ENCODE peak calls at places on chromosomes 16 and 17, in six cellular contexts. R, Q, A, C, V and J are unnamed samples. For H3K27me3, the result is how much of the 10 kb centered on the place peaks cover.

GRCh38 chr17:40605301-40605700 is 40.0 kb upstream of the CCR7 start:
- DNase-seq in R (no peak), Q (no peak), A (no peak), C (no peak), V (no peak), J (no peak)

GRCh38 chr16:9015489-9015888 is 51.8 kb upstream of the USP7 start:
- DNase-seq in R (no peak), Q (no peak), A (no peak), C (no peak), V (no peak), J (no peak)

GRCh38 chr16:65725156-65725845 is 603.4 kb upstream of the CDH11 start:
- DNase-seq in R (no peak), Q (no peak), A (no peak), C (no peak), V (no peak), J (no peak)

GRCh38 chr16:26070595-26071170 is 378.9 kb downstream of the HS3ST4 start:
- DNase-seq in R (no peak), Q (no peak), A (no peak), C (no peak), V (no peak), J (no peak)

GRCh38 chr16:586047-586644 is 3.7 kb upstream of the RAB40C start:
- DNase-seq in R (no peak), Q (no peak), A (no peak), C (no peak), V (no peak), J (no peak)

GRCh38 chr16:88515405-88515804 is 54.8 kb upstream of the ZC3H18 start:
- DNase-seq in R (no peak), Q (no peak), A (no peak), C (no peak), V (no peak), J (no peak)

GRCh38 chr17:11779906-11780305 is 181.6 kb downstream of the DNAH9 start:
- DNase-seq in R (peak), Q (no peak), A (no peak), C (no peak), V (no peak), J (no peak)

GRCh38 chr16:49461517-49461951 is 87.9 kb downstream of the C16orf78 start:
- DNase-seq in R (no peak), Q (no peak), A (no peak), C (no peak), V (no peak), J (no peak)

GRCh38 chr17:4806420-4806769 is 557 bp upstream of the PLD2 start:
- DNase-seq in R (no peak), Q (no peak), A (no peak), C (no peak), V (no peak), J (no peak)

GRCh38 chr16:87127061-87127765 is 190.0 kb downstream of the C16orf95 start:
- DNase-seq in R (no peak), Q (no peak), A (no peak), C (no peak), V (no peak), J (no peak)

GRCh38 chr17:38861399-38861843 is 7.9 kb upstream of the RPL23 start:
- DNase-seq in R (peak), Q (peak), A (no peak), C (no peak), V (no peak), J (no peak)

GRCh38 chr17:72594248-72594647 is 473.4 kb downstream of the SOX9 start:
- DNase-seq in R (no peak), Q (no peak), A (no peak), C (no peak), V (no peak), J (no peak)

GRCh38 chr17:44960654-44961053 is 7.4 kb downstream of the C1QL1 start:
- DNase-seq in R (no peak), Q (no peak), A (no peak), C (no peak), V (no peak), J (no peak)

GRCh38 chr17:57608369-57609124 is 136.6 kb downstream of the CCDC182 start:
- DNase-seq in R (no peak), Q (no peak), A (no peak), C (no peak), V (no peak), J (no peak)

GRCh38 chr16:3608069-3608468 is 3.3 kb downstream of the SLX4 start:
- DNase-seq in R (no peak), Q (no peak), A (no peak), C (no peak), V (no peak), J (no peak)

GRCh38 chr17:58665946-58666857 is 25.6 kb downstream of the TEX14 start:
- DNase-seq in R (peak), Q (no peak), A (no peak), C (no peak), V (no peak), J (no peak)

GRCh38 chr17:83053021-83053778 is 26.2 kb upstream of the METRNL start:
- DNase-seq in R (no peak), Q (peak), A (no peak), C (no peak), V (no peak), J (no peak)

GRCh38 chr17:8162997-8163977 is 539 bp upstream of the VAMP2 start:
- DNase-seq in R (no peak), Q (no peak), A (no peak), C (no peak), V (no peak), J (no peak)

GRCh38 chr17:2796164-2797140 is at the start of gene RAP1GAP2:
- DNase-seq in R (no peak), Q (no peak), A (no peak), C (peak), V (peak), J (peak)

GRCh38 chr16:1288813-1289479 is 20.5 kb upstream of the UBE2I start:
- DNase-seq in R (no peak), Q (no peak), A (no peak), C (no peak), V (no peak), J (no peak)

GRCh38 chr17:82219753-82220709 is 7.4 kb upstream of the CCDC57 start:
- DNase-seq in R (no peak), Q (no peak), A (no peak), C (no peak), V (no peak), J (no peak)

GRCh38 chr17:29107933-29108805 is 65.2 kb downstream of the PIPOX start:
- DNase-seq in R (peak), Q (peak), A (no peak), C (no peak), V (no peak), J (no peak)

GRCh38 chr17:7838291-7839075 is 4.5 kb downstream of the KDM6B start:
- DNase-seq in R (no peak), Q (peak), A (no peak), C (no peak), V (no peak), J (no peak)

GRCh38 chr16:77834600-77834963 is 46.2 kb downstream of the VAT1L start:
- DNase-seq in R (no peak), Q (no peak), A (peak), C (no peak), V (no peak), J (no peak)

GRCh38 chr17:49882434-49882833 is 34.6 kb upstream of the TAC4 start:
- DNase-seq in R (no peak), Q (no peak), A (no peak), C (no peak), V (no peak), J (no peak)

GRCh38 chr17:38590988-38591758 is 14.6 kb downstream of the SRCIN1 start:
- DNase-seq in R (peak), Q (peak), A (peak), C (no peak), V (peak), J (peak)

GRCh38 chr16:72464052-72464451 is 292.1 kb upstream of the PMFBP1 start:
- DNase-seq in R (no peak), Q (no peak), A (no peak), C (no peak), V (no peak), J (no peak)
- H3K27me3 ChIP-seq in R (under half), Q (under half), A (under half), C (under half), V (under half), J (under half)

GRCh38 chr16:30370444-30371247 is at the start of gene TBC1D10B:
- DNase-seq in R (peak), Q (peak), A (peak), C (peak), V (peak), J (peak)
- TF ChIP-seq CTCF in R (peak), Q (peak), A (peak), C (no peak), V (no peak), J (peak)

GRCh38 chr16:17374668-17375255 is 96.0 kb downstream of the XYLT1 start:
- DNase-seq in R (no peak), Q (no peak), A (no peak), C (no peak), V (no peak), J (no peak)

GRCh38 chr16:17373533-17373932 is 97.2 kb downstream of the XYLT1 start:
- DNase-seq in R (no peak), Q (no peak), A (no peak), C (no peak), V (no peak), J (no peak)

GRCh38 chr16:17377360-17378324 is 93.1 kb downstream of the XYLT1 start:
- DNase-seq in R (no peak), Q (no peak), A (no peak), C (no peak), V (no peak), J (peak)

GRCh38 chr16:17372383-17372782 is 98.4 kb downstream of the XYLT1 start:
- DNase-seq in R (no peak), Q (no peak), A (no peak), C (no peak), V (no peak), J (no peak)

DNA sequence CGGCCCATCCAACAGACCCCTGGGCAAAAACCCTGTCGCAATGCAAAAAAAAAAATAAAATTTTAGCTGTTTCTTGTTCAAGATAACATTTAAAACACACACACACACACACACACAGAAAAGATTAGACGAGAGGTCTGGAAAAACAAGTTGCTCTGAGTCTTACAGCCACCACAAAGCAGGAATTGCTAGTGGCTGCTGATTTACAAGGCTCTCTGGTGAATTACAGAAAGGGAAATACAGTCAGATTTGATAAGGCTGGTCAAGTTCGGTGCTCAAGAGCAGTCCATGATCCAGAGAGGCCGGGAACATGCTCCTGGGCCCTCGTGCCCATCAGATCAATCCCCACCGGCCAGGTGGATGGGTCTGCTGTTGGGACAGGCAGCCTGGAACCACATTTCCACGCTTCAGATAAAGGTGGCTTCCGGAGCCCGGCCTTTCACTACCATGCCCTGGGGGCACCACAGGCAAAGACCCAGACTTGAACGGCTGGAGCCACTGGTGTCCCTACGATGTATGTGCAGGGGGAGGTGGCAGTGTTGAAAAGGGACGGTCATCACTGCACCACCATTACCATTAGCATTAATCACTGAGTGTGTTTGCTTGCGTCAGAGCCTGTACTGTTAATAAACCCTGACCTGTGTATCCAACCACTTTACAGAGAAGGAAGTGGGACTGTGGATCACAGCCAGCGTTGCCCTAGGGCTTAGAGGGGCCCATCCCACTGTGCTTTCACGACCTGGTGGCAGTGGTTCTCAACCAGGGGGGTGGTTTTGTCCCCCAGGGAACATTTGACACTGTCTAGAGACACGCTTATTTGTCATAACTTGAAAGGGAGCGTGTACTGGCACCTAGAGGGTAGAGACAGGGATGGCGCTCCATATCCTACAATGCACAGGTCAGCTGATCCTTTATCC is 95.1 kb downstream of the XYLT1 start:
- DNase-seq in R (no peak), Q (peak), A (no peak), C (no peak), V (no peak), J (no peak)
- H3K27me3 ChIP-seq in R (under half), Q (under half), A (under half), C (under half), V (under half), J (under half)

DNA sequence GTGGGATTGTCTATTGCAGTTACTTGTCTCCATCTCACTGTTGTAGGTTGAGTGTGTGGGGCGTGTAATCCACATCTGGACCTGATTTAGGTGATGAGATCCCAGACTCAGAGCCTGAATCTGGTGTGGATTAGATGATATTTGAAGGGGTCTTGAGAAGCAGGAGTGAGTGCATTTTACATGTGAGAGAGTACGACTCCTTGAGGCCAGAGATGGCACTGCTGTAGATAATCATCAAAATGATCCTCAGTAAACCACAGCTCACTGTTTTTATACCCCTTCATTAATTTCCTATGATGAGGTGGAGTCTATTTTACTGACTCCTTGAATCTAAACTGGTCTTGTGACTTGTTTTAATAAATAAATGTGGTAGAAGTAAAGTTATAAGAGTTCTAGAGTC is 732.5 kb downstream of the KCNJ2 start:
- DNase-seq in R (no peak), Q (no peak), A (no peak), C (no peak), V (no peak), J (no peak)
- TF ChIP-seq CTCF in R (no peak), Q (peak), A (no peak), C (no peak), V (no peak), J (no peak)